ENCODE peak calls at places on chromosomes 6 and 20, in six cellular contexts. Z, P, C, K, X and S are unnamed samples.
A peak's percentile ranks its signal among the peaks of the same experiment; 100 is the strongest.

GRCh38 chr20:9130407-9130995 is 61.6 kb downstream of the PLCB4 start:
- DNase-seq in Z (no peak), P (no peak), C (no peak), K (no peak), X (no peak), S (no peak)

GRCh38 chr6:73139681-73140080 is 85.6 kb downstream of the KHDC1L start:
- DNase-seq in Z (no peak), P (no peak), C (no peak), K (no peak), X (no peak), S (no peak)

GRCh38 chr20:16732506-16733152 is 2.8 kb downstream of the SNRPB2 start:
- DNase-seq in Z (peak; percentile 70), P (no peak), C (no peak), K (no peak), X (no peak), S (no peak)

GRCh38 chr6:135902756-135903331 is 51.3 kb downstream of the PDE7B start:
- DNase-seq in Z (no peak), P (no peak), C (no peak), K (no peak), X (no peak), S (no peak)

GRCh38 chr6:16446241-16446640 is 207.9 kb downstream of the GMPR start:
- DNase-seq in Z (no peak), P (no peak), C (no peak), K (no peak), X (no peak), S (no peak)

GRCh38 chr20:36017034-36017951 is 48.9 kb downstream of the CNBD2 start:
- DNase-seq in Z (no peak), P (no peak), C (peak; percentile 80), K (no peak), X (no peak), S (no peak)

GRCh38 chr6:150898390-150899170 is 33.1 kb downstream of the MTHFD1L start:
- DNase-seq in Z (no peak), P (no peak), C (peak; percentile 74), K (no peak), X (no peak), S (no peak)

GRCh38 chr6:13248053-13248452 is 80.3 kb downstream of the TBC1D7 start:
- DNase-seq in Z (peak; percentile 90), P (no peak), C (no peak), K (no peak), X (no peak), S (no peak)

GRCh38 chr20:38217791-38218565 is 42.6 kb downstream of the KIAA1755 start:
- DNase-seq in Z (peak; percentile 94), P (no peak), C (peak; percentile 95), K (no peak), X (no peak), S (no peak)

GRCh38 chr6:49923826-49924225 is 40.1 kb downstream of the DEFB114 start:
- DNase-seq in Z (no peak), P (peak; percentile 3), C (no peak), K (no peak), X (no peak), S (no peak)